ENCODE peak calls at places on chromosomes 4 and X, in seven cellular contexts. One of them, this sample, is unnamed. For H3K9me3 and H3K4me1, the result is how much of the 10 kb centered on the place peaks cover.

GRCh38 chr4:112823631-112824030 is 186.7 kb downstream of the LARP7 start:
- DNase-seq in IMR-90: no peak
- DNase-seq in adrenal gland: no peak
- DNase-seq in colonic mucosa: no peak
- DNase-seq in CD8-positive, alpha-beta T cell: no peak
- DNase-seq in mucosa of descending colon: no peak
- DNase-seq in spleen: no peak
- DNase-seq in this sample: no peak

GRCh38 chr4:154073107-154073817 is 284.4 kb upstream of the SFRP2 start:
- DNase-seq in spleen: no peak
- DNase-seq in IMR-90: no peak
- DNase-seq in adrenal gland: no peak
- DNase-seq in CD8-positive, alpha-beta T cell: no peak
- DNase-seq in colonic mucosa: no peak
- DNase-seq in mucosa of descending colon: no peak
- DNase-seq in this sample: no peak

GRCh38 chrX:153766098-153766817 is 2.2 kb downstream of the PLXNB3 start:
- DNase-seq in adrenal gland: peak
- DNase-seq in mucosa of descending colon: peak
- DNase-seq in CD8-positive, alpha-beta T cell: no peak
- DNase-seq in IMR-90: peak
- DNase-seq in spleen: peak
- DNase-seq in colonic mucosa: no peak
- DNase-seq in this sample: peak

GRCh38 chrX:103793541-103793932 is 16.9 kb downstream of the PLP1 start:
- DNase-seq in CD8-positive, alpha-beta T cell: no peak
- DNase-seq in spleen: no peak
- DNase-seq in colonic mucosa: no peak
- DNase-seq in adrenal gland: no peak
- DNase-seq in IMR-90: peak
- DNase-seq in mucosa of descending colon: no peak
- DNase-seq in this sample: no peak

GRCh38 chrX:71540801-71541545 is 8.1 kb downstream of the OGT start:
- DNase-seq in CD8-positive, alpha-beta T cell: no peak
- DNase-seq in mucosa of descending colon: no peak
- DNase-seq in colonic mucosa: no peak
- DNase-seq in IMR-90: no peak
- DNase-seq in adrenal gland: no peak
- DNase-seq in spleen: no peak
- DNase-seq in this sample: no peak

GRCh38 chr4:164926301-164926700 is 49.3 kb downstream of the APELA start:
- DNase-seq in mucosa of descending colon: no peak
- DNase-seq in adrenal gland: no peak
- DNase-seq in spleen: no peak
- DNase-seq in CD8-positive, alpha-beta T cell: no peak
- DNase-seq in colonic mucosa: no peak
- DNase-seq in IMR-90: no peak
- DNase-seq in this sample: no peak

GRCh38 chr4:108772402-108772801 is 9.5 kb upstream of the ETNPPL start:
- DNase-seq in IMR-90: no peak
- DNase-seq in mucosa of descending colon: no peak
- DNase-seq in spleen: no peak
- DNase-seq in adrenal gland: no peak
- DNase-seq in colonic mucosa: no peak
- DNase-seq in CD8-positive, alpha-beta T cell: no peak
- DNase-seq in this sample: no peak

GRCh38 chrX:94942603-94943002 is 1268.6 kb downstream of the FAM133A start:
- DNase-seq in adrenal gland: no peak
- DNase-seq in mucosa of descending colon: no peak
- DNase-seq in colonic mucosa: no peak
- DNase-seq in IMR-90: no peak
- DNase-seq in CD8-positive, alpha-beta T cell: no peak
- DNase-seq in spleen: no peak
- DNase-seq in this sample: no peak

GRCh38 chrX:134891652-134892051 is 99.1 kb upstream of the SMIM10 start:
- DNase-seq in IMR-90: peak
- DNase-seq in adrenal gland: no peak
- DNase-seq in mucosa of descending colon: no peak
- DNase-seq in colonic mucosa: no peak
- DNase-seq in spleen: no peak
- DNase-seq in CD8-positive, alpha-beta T cell: no peak
- DNase-seq in this sample: no peak

GRCh38 chr4:123587983-123588494 is 191.4 kb downstream of the SPRY1 start:
- DNase-seq in spleen: no peak
- DNase-seq in colonic mucosa: peak
- DNase-seq in CD8-positive, alpha-beta T cell: no peak
- DNase-seq in IMR-90: peak
- DNase-seq in adrenal gland: no peak
- DNase-seq in mucosa of descending colon: peak
- DNase-seq in this sample: peak

GRCh38 chr4:119394826-119395225 is 72.9 kb upstream of the FABP2 start:
- DNase-seq in IMR-90: no peak
- DNase-seq in adrenal gland: no peak
- DNase-seq in spleen: no peak
- DNase-seq in mucosa of descending colon: no peak
- DNase-seq in colonic mucosa: no peak
- DNase-seq in CD8-positive, alpha-beta T cell: no peak
- DNase-seq in this sample: no peak

GRCh38 chr4:150598906-150599305 is 17.0 kb downstream of the MAB21L2 start:
- DNase-seq in CD8-positive, alpha-beta T cell: no peak
- DNase-seq in spleen: no peak
- DNase-seq in IMR-90: no peak
- DNase-seq in adrenal gland: no peak
- DNase-seq in colonic mucosa: no peak
- DNase-seq in mucosa of descending colon: no peak
- DNase-seq in this sample: peak

GRCh38 chrX:73850124-73851013 is 287.4 kb downstream of the CHIC1 start:
- DNase-seq in colonic mucosa: peak
- DNase-seq in CD8-positive, alpha-beta T cell: no peak
- DNase-seq in mucosa of descending colon: no peak
- DNase-seq in IMR-90: peak
- DNase-seq in adrenal gland: peak
- DNase-seq in spleen: no peak
- DNase-seq in this sample: peak

GRCh38 chr4:6342530-6343293 is 73.1 kb downstream of the WFS1 start:
- DNase-seq in IMR-90: peak
- DNase-seq in colonic mucosa: no peak
- DNase-seq in CD8-positive, alpha-beta T cell: no peak
- DNase-seq in mucosa of descending colon: no peak
- DNase-seq in spleen: peak
- DNase-seq in adrenal gland: no peak
- DNase-seq in this sample: peak

GRCh38 chrX:108511721-108512120 is 72.1 kb downstream of the COL4A5 start:
- DNase-seq in colonic mucosa: no peak
- DNase-seq in CD8-positive, alpha-beta T cell: no peak
- DNase-seq in spleen: no peak
- DNase-seq in adrenal gland: no peak
- DNase-seq in IMR-90: peak
- DNase-seq in mucosa of descending colon: no peak
- DNase-seq in this sample: no peak

DNA sequence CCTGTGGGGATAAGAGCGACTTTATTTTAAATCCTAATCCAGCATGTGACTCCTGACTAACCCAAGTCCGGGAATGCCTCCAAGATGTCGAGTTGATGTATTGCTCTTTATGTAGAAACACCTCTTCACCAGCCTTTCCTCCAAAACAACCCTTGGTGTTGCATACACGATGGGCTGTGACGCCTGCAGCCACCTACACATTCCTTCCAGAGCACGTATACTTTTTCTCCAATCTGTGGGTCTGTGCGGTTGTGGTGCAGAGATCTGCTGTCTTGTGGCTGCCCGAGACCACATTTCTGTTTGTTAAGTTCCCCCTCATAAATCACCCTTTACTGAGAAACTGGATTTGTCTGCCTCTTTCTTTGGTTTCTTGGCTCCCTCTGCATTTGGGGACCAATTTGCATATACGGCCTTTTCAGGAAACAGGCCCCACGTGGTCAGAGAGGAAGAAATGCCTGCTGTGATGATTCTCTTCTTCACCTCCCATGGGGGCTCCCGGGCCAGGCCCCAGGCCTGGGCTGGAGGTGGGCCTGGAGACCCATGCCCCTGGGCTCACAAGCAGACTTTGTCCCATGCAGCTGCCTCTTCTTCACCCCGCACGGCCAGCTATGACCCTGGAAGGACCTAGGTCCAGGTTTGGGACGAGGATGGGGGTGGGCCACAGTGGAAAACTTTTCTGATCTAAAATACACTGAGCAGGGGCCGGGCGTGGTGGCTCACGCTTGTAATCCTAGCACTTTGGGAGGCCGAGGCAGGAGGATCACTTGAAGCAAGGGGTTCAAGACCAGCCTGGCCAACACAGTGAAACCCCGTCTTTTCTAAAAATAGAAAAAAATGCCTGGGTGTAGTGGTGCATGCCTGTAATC is 21.4 kb upstream of the AFAP1 start:
- DNase-seq in mucosa of descending colon: no peak
- DNase-seq in colonic mucosa: no peak
- DNase-seq in CD8-positive, alpha-beta T cell: no peak
- DNase-seq in adrenal gland: peak
- DNase-seq in spleen: no peak
- DNase-seq in IMR-90: peak
- DNase-seq in this sample: no peak
- TF ChIP-seq CTCF in mucosa of descending colon: no peak
- TF ChIP-seq CTCF in colonic mucosa: no peak
- TF ChIP-seq CTCF in CD8-positive, alpha-beta T cell: no peak
- TF ChIP-seq CTCF in adrenal gland: no peak
- TF ChIP-seq CTCF in spleen: no peak
- TF ChIP-seq CTCF in IMR-90: peak
- TF ChIP-seq CTCF in this sample: no peak

DNA sequence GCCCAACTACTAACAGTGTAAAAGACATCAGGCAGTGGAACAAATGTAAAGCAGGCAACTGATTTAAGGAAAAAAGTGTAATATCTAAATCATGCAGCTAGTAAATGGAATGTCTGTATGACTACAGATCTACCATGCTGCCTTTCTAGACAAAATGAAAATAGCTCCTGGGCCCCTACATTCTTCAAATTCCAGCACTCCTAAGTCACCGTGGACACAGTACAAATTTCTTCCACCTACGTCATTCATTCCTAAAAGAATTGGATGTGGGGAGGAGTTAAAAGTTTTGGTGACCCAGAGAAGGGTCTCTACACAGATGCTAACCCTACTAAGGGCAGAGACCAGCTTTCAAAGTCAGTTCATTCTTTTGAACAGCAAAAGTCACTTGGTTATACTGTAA is 137.2 kb upstream of the ARHGEF9 start:
- DNase-seq in IMR-90: peak
- DNase-seq in spleen: no peak
- DNase-seq in CD8-positive, alpha-beta T cell: no peak
- DNase-seq in mucosa of descending colon: no peak
- DNase-seq in colonic mucosa: no peak
- DNase-seq in adrenal gland: no peak
- DNase-seq in this sample: no peak
- H3K9me3 ChIP-seq in IMR-90: under half
- H3K9me3 ChIP-seq in spleen: under half
- H3K9me3 ChIP-seq in CD8-positive, alpha-beta T cell: under half
- H3K9me3 ChIP-seq in mucosa of descending colon: under half
- H3K9me3 ChIP-seq in colonic mucosa: under half
- H3K9me3 ChIP-seq in adrenal gland: under half
- H3K9me3 ChIP-seq in this sample: under half

DNA sequence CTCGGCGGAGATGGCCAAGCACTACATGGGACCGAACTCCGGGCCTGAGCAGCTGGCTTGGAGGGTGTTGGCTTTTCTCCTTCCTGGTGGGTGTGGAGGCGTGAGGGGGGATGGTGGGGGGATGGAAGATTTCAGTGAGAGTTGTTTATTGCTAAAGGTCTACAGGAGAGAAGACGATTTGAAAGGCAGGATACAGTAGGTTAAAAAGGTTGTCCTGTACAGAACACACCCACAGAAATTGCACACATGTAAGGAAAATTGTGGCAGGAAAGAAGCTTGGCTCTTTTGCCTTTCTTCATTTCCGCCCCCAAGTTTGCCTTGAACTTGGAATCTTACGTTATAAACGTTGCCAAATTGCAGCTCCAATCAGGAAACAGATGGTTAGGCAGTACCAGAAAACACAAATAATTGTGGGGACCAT is 74.1 kb upstream of the STOX2 start:
- DNase-seq in IMR-90: no peak
- DNase-seq in colonic mucosa: no peak
- DNase-seq in spleen: no peak
- DNase-seq in CD8-positive, alpha-beta T cell: no peak
- DNase-seq in mucosa of descending colon: no peak
- DNase-seq in adrenal gland: no peak
- DNase-seq in this sample: no peak
- H3K4me1 ChIP-seq in IMR-90: under half
- H3K4me1 ChIP-seq in colonic mucosa: under half
- H3K4me1 ChIP-seq in spleen: under half
- H3K4me1 ChIP-seq in CD8-positive, alpha-beta T cell: under half
- H3K4me1 ChIP-seq in mucosa of descending colon: under half
- H3K4me1 ChIP-seq in adrenal gland: under half
- H3K4me1 ChIP-seq in this sample: under half

GRCh38 chr4:89215736-89216135 is 91.9 kb downstream of the GPRIN3 start:
- DNase-seq in colonic mucosa: no peak
- DNase-seq in spleen: no peak
- DNase-seq in mucosa of descending colon: no peak
- DNase-seq in IMR-90: no peak
- DNase-seq in CD8-positive, alpha-beta T cell: no peak
- DNase-seq in adrenal gland: no peak
- DNase-seq in this sample: no peak
- TF ChIP-seq CTCF in colonic mucosa: no peak
- TF ChIP-seq CTCF in spleen: no peak
- TF ChIP-seq CTCF in mucosa of descending colon: no peak
- TF ChIP-seq CTCF in IMR-90: no peak
- TF ChIP-seq CTCF in CD8-positive, alpha-beta T cell: no peak
- TF ChIP-seq CTCF in adrenal gland: no peak
- TF ChIP-seq CTCF in this sample: no peak

This sample was measured in BE2C.